ENCODE peak calls at places on chromosomes 6 and 20, in seven cellular contexts. F is HepG2, O is endothelial cell of umbilical vein, W is stomach, C is spleen, Z is prostate gland, L is HCT116. V is an unnamed sample.

GRCh38 chr6:7910654-7911344 is at the start of gene TXNDC5:
- DNase-seq in O (peak; percentile 77), C (peak; percentile 95), L (no peak), W (peak; percentile 84), F (peak; percentile 60), Z (peak; percentile 67), V (peak; percentile 36)

GRCh38 chr20:45970646-45971424 is 1.2 kb downstream of the ZNF335 start:
- DNase-seq in L (no peak), O (peak; percentile 27), F (no peak), W (peak; percentile 30), C (peak; percentile 93), Z (no peak), V (no peak)

GRCh38 chr6:1103945-1104623 is 207.8 kb upstream of the FOXQ1 start:
- DNase-seq in W (no peak), O (no peak), L (no peak), C (no peak), Z (peak; percentile 34), F (no peak), V (no peak)

GRCh38 chr6:149340200-149340599 is 22.7 kb downstream of the TAB2 start:
- DNase-seq in W (no peak), Z (no peak), F (no peak), O (no peak), C (no peak), L (no peak), V (no peak)

GRCh38 chr6:153058909-153059308 is 56.4 kb upstream of the MTRF1L start:
- DNase-seq in L (no peak), W (no peak), Z (no peak), O (no peak), C (no peak), F (no peak), V (no peak)

GRCh38 chr6:117655380-117655779 is 19.9 kb upstream of the NUS1 start:
- DNase-seq in L (no peak), C (no peak), F (no peak), O (no peak), Z (no peak), W (no peak), V (no peak)

GRCh38 chr6:11232968-11233626 is 629 bp upstream of the NEDD9 start:
- DNase-seq in L (no peak), Z (no peak), W (no peak), F (peak; percentile 94), C (no peak), O (no peak), V (no peak)

GRCh38 chr20:58982406-58983114 is 1.5 kb downstream of the NELFCD start:
- DNase-seq in C (no peak), F (no peak), L (no peak), O (no peak), W (peak; percentile 24), Z (no peak), V (no peak)

GRCh38 chr20:59001068-59001448 is 6.0 kb downstream of the CTSZ start:
- DNase-seq in L (no peak), F (no peak), C (no peak), O (no peak), Z (no peak), W (no peak), V (no peak)

GRCh38 chr6:51775942-51776860 is 311.2 kb downstream of the PKHD1 start:
- DNase-seq in W (no peak), C (no peak), Z (no peak), L (no peak), F (no peak), O (no peak), V (no peak)

GRCh38 chr20:18717062-18717461 is 96.5 kb upstream of the SCP2D1 start:
- DNase-seq in F (no peak), C (no peak), L (no peak), Z (no peak), W (no peak), O (no peak), V (no peak)

GRCh38 chr6:90144928-90145520 is 151.6 kb downstream of the BACH2 start:
- DNase-seq in Z (no peak), O (no peak), W (no peak), C (no peak), F (no peak), L (no peak), V (no peak)

GRCh38 chr6:53673138-53673801 is 7.7 kb upstream of the KLHL31 start:
- DNase-seq in W (no peak), C (no peak), Z (no peak), F (peak; percentile 71), O (peak; percentile 86), L (peak; percentile 69), V (no peak)

GRCh38 chr20:63704749-63705117 is 3.0 kb downstream of the ARFRP1 start:
- DNase-seq in F (no peak), O (no peak), Z (no peak), L (no peak), C (peak; percentile 75), W (no peak), V (no peak)

GRCh38 chr20:20248620-20249200 is 119.2 kb upstream of the INSM1 start:
- DNase-seq in C (no peak), W (no peak), L (no peak), F (no peak), Z (no peak), O (no peak), V (no peak)

GRCh38 chr20:58011106-58011946 is 217.1 kb downstream of the ANKRD60 start:
- DNase-seq in W (no peak), O (no peak), L (no peak), F (no peak), Z (no peak), C (no peak), V (peak; percentile 12)

GRCh38 chr6:39266375-39266774 is 37.1 kb upstream of the KCNK5 start:
- DNase-seq in F (no peak), L (no peak), O (no peak), Z (no peak), C (no peak), W (no peak), V (no peak)

DNA sequence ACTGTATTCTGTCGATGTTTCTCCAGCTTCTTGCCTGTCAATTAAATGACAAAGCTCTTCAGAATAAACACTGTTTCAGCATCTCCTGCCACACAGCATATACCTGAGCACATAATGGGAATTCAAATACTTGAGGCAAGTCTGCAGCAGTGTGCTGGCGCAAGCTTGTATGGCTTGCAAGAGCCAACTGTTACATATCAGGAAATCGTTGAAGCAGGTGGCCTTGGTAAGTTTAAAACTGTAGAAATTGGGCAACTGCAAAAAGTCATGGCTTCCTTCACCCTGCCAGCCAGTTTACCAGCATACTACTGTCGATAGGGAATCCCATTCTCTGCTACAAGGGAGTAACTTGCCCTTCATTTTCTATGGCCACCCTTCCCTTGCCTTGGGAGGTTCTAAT is 23.0 kb downstream of the CPNE1 start:
- DNase-seq in Z (no peak), L (no peak), C (no peak), W (no peak), O (no peak), F (no peak), V (no peak)
- TF ChIP-seq POLR2AphosphoS5 in Z (no peak), L (no peak), C (no peak), W (no peak), O (no peak), F (no peak), V (no peak)

DNA sequence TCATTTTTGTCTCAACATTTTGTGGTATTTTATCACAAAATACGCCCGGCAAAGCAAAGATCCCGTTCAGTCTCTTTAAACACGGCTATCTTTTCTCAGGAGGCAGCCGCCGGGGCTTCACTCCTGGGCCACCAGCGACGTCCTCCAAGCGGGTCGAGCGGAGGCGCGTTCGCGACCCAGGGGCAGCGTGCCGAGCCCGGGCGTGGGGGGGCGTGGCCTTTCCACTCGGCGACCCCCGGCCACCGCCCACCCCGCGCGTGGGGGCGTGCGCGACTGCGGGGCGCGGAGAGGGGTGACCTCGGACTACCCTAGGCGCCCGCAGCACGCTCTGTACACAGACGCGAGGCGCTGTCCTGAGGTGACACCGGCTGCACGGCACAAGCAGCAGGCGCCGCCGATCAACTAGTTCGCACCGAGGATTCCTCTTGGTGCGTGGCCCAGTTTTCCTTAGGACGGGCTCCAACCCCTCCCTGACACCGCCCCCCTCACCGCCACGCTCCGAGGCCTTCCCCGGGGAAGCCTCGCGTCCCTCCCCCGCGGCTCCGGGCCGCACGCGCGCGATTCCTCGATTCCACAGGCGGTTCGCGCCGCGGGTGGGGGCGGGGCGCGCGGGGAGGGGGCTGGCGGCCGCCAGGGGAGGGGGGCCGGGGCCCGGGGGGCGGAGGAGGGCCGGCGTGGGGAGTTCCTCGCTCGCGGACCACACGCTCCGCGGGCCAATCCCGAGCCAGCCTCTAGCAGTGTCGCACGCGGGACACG is 1.1 kb upstream of the JARID2 start:
- DNase-seq in O (peak; percentile 60), W (peak; percentile 80), F (peak; percentile 55), L (no peak), C (peak; percentile 95), Z (peak; percentile 74), V (peak; percentile 76)
- TF ChIP-seq POLR2A in O (no peak), W (no peak), F (peak; percentile 52), L (no peak), C (no peak), Z (no peak), V (no peak)

DNA sequence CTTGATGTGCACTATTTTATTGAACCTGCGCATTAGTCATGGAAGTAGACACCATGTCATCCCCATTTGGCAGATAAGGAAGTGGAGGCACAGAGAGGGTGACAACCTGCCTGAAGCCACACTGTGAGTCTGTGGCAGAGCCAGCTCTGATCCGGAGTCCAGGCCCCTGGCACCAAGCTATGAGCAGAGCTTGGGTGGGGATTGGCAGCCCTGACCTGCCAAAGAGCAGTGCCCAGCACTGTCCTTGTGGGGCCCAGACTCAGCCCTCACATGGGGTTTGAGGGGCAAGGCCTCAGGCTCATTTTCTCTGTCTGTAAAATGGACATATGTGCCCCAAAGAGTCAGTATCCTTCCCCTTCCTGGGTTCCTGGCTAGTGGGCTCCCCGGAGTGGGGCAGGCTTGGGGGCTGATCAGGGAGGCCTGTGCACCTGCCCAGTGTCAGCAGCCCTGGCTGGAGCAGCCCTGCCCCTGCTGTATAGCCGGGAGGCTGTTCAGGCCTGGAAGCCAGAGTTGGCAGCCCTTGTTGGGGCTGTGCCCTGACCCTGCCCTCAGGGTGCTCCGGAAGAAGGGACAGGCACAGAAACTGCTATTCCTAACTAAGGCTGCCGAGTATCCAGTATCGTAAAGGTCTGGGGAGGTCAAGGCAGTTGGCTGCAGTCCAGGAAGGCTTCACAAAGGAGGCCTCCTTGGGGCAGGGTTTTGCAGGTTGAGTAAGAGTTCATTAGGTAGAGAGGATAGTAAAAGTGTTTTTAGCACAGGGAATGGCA is 38.7 kb downstream of the TGM2 start:
- DNase-seq in W (peak; percentile 33), L (no peak), F (no peak), O (no peak), Z (no peak), C (peak; percentile 56), V (no peak)
- H3K27ac ChIP-seq in W (peak overlapping the region; percentile 88), L (peak overlapping the region; percentile 44), F (no peak overlapping the region), O (peak overlapping the region; percentile 60), Z (peak overlapping the region; percentile 43), C (peak overlapping the region; percentile 30), V (peak overlapping the region; percentile 27)

DNA sequence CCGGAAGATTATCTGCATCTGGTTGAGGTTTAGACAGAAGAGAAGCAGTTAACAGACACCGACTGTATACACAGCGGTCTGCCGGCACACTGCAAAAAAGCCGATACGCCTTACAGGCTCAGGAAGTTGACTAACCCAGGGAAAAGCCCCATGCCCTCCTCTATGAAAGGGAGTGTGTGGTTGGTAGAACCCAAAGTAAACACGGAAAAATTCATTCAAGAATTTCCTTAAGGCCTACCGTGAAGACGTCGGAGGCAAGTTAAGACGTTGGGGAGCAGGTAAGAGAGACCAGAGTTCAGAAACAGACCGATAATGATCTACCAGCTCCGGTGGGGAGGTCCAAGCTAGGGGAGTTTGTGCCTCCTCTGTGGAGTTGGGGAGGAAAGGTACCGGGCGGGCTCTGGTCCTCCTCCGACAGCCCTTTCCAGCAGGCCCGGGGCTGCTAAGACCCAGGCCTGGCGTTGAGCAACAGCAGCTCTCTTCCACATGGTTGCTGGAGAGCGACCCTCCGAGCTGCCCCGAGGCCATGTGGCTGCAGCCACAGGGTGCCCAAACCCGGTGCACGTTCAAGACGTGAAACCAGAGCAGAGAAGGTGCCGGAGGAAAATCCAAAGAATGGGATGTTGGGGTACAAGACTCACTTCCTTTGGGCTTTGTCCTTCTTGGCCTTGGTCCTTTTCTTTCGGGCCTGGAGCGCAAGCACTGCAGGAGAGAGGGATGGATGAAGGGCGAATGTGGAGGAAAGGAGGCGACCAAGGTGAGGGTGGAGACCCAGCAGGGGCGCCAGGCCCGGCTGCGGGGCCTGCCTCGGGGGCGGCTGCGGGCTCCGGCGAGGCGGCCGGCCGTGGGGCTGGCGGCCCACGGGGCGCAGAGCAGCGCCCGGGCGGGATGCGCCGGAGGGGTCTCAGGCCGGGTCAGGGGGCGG is 809 bp downstream of the SRPK1 start:
- DNase-seq in O (peak; percentile 90), F (peak; percentile 56), Z (peak; percentile 42), C (peak; percentile 82), L (no peak), W (peak; percentile 56), V (no peak)
- TF ChIP-seq POLR2AphosphoS5 in O (peak; percentile 63), F (no peak), Z (peak; percentile 50), C (no peak), L (no peak), W (no peak), V (no peak)

V was measured in breast epithelium.